ENCODE peak calls at places on chromosome 19, in six cellular contexts. G is CD4-positive, CD25-positive, alpha-beta regulatory T cell; A is A673; N is heart left ventricle; V is neural progenitor cell; X is lower lobe of right lung. H is an unnamed sample.

GRCh38 chr19:13207237-13208130 is 57.3 kb downstream of the IER2 start:
- DNase-seq in G (no peak), A (peak; percentile 31), X (peak; percentile 55), N (peak; percentile 64), V (peak; percentile 45), H (no peak)

GRCh38 chr19:34391813-34392212 is 12.4 kb upstream of the PDCD2L start:
- DNase-seq in N (no peak), X (no peak), V (no peak), G (no peak), A (no peak), H (no peak)

GRCh38 chr19:29620931-29621351 is 14.9 kb downstream of the POP4 start:
- DNase-seq in G (no peak), N (no peak), X (peak; percentile 21), V (no peak), A (no peak), H (no peak)

GRCh38 chr19:572891-573825 is 762 bp downstream of the BSG start:
- DNase-seq in N (peak; percentile 53), A (peak; percentile 61), G (no peak), V (peak; percentile 78), X (peak; percentile 72), H (no peak)

GRCh38 chr19:43780706-43781525 is at the start of gene KCNN4:
- DNase-seq in X (no peak), N (no peak), V (no peak), G (peak; percentile 48), A (no peak), H (no peak)

GRCh38 chr19:10797541-10798256 is 38.3 kb downstream of the TMED1 start:
- DNase-seq in N (no peak), A (no peak), V (no peak), G (peak; percentile 66), X (no peak), H (no peak)

GRCh38 chr19:32858559-32858958 is 11.0 kb downstream of the SLC7A9 start:
- DNase-seq in V (no peak), N (no peak), X (no peak), G (no peak), A (no peak), H (no peak)

GRCh38 chr19:46618670-46619231 is 6.1 kb downstream of the PTGIR start:
- DNase-seq in V (no peak), G (no peak), X (no peak), N (no peak), A (peak; percentile 62), H (no peak)

GRCh38 chr19:40191836-40192646 is 815 bp downstream of the MAP3K10 start:
- DNase-seq in V (peak; percentile 89), A (peak; percentile 18), X (peak; percentile 58), N (peak; percentile 42), G (peak; percentile 22), H (peak; percentile 67)

GRCh38 chr19:9406798-9407352 is 28.5 kb downstream of the ZNF266 start:
- DNase-seq in X (peak; percentile 65), N (peak; percentile 84), A (peak; percentile 88), G (no peak), V (no peak), H (peak; percentile 97)

GRCh38 chr19:35828694-35829301 is 16.2 kb upstream of the PRODH2 start:
- DNase-seq in N (peak; percentile 59), A (peak; percentile 75), X (no peak), V (peak; percentile 95), G (no peak), H (no peak)

GRCh38 chr19:50427997-50428425 is 4.7 kb upstream of the MYBPC2 start:
- DNase-seq in N (peak; percentile 84), V (peak; percentile 57), G (no peak), X (peak; percentile 96), A (peak; percentile 75), H (no peak)

GRCh38 chr19:54352546-54352945 is 12.2 kb downstream of the LAIR1 start:
- DNase-seq in V (no peak), X (no peak), G (no peak), N (no peak), A (no peak), H (no peak)
- H3K4me1 ChIP-seq in V (no peaks in the 10 kb centered on the region), X (no peaks in the 10 kb centered on the region), G (no peaks in the 10 kb centered on the region), N (no peaks in the 10 kb centered on the region), A (no peaks in the 10 kb centered on the region), H (no peaks in the 10 kb centered on the region)

GRCh38 chr19:2255112-2255845 is 938 bp downstream of the JSRP1 start:
- DNase-seq in A (no peak), G (no peak), N (no peak), V (no peak), X (no peak), H (peak; percentile 35)
- H3K4me1 ChIP-seq in A (no peaks in the 10 kb centered on the region), G (peaks cover 71% of the 10 kb centered on the region), N (no peaks in the 10 kb centered on the region), V (peaks cover 10% of the 10 kb centered on the region), X (peaks cover 30% of the 10 kb centered on the region), H (no peaks in the 10 kb centered on the region)

GRCh38 chr19:54570316-54570715 is 3.3 kb upstream of the LILRA2 start:
- DNase-seq in G (no peak), V (no peak), N (no peak), A (no peak), X (no peak), H (no peak)
- H3K4me1 ChIP-seq in G (no peaks in the 10 kb centered on the region), V (no peaks in the 10 kb centered on the region), N (no peaks in the 10 kb centered on the region), A (no peaks in the 10 kb centered on the region), X (no peaks in the 10 kb centered on the region), H (no peaks in the 10 kb centered on the region)

GRCh38 chr19:5579697-5580096 is 11.9 kb upstream of the TINCR start:
- DNase-seq in X (no peak), N (no peak), A (no peak), V (no peak), G (no peak), H (no peak)

GRCh38 chr19:5575553-5575952 is 7.8 kb upstream of the TINCR start:
- DNase-seq in V (no peak), G (no peak), X (no peak), A (no peak), N (no peak), H (no peak)

GRCh38 chr19:5579286-5579685 is 11.5 kb upstream of the TINCR start:
- DNase-seq in A (no peak), G (no peak), V (no peak), N (no peak), X (no peak), H (no peak)

GRCh38 chr19:5580116-5580515 is 12.4 kb upstream of the TINCR start:
- DNase-seq in V (no peak), A (peak; percentile 56), X (no peak), N (no peak), G (no peak), H (no peak)

DNA sequence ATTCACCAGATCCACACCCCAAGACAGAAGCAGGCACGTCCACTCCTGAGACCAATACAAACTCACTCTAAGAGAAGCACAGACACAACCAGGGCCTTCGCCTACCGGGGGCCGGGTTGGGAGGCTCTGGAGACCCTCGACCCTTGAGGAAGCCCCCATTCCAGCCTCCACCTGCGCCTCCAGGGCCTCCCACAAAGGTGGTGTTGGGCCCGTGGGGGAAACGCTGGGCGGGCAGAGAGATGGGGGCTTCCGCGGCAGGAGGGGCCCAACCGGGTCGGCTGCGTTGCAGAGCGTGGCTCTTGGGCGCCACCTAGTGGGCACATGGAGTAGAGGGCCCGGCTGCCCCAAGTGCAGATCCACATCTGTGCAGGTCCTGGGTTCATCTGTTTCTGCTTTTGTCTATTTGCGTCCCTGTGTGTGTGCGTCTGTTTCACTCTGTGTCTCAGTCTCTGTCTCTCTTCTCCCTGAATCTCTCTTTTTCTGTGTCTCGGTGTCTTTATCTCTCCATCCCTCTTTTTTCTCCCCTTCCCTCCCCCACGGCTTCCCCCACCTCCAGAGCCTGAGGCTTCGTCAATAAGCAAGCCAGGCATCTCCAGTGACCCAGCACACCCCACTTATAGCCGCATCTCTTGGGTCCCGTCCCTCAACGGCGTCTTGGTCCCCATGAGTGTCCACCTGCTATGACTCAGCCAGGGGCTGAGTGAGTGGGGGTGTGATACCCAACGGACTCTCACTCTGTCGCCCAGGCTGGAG is 10.5 kb upstream of the TINCR start:
- DNase-seq in V (peak; percentile 85), N (peak; percentile 60), A (peak; percentile 79), G (peak; percentile 57), X (peak; percentile 79), H (peak; percentile 84)
- H3K4me1 ChIP-seq in V (peaks cover 4% of the 10 kb centered on the region), N (no peaks in the 10 kb centered on the region), A (peaks cover 9% of the 10 kb centered on the region), G (peaks cover 7% of the 10 kb centered on the region), X (peaks cover 5% of the 10 kb centered on the region), H (no peaks in the 10 kb centered on the region)